ENCODE peak calls at places on chromosomes 4 and X, in six cellular contexts. V is K562, S is vagina, M is H1, Q is HL-60, A is stomach. H is an unnamed sample.

GRCh38 chr4:37737456-37737855 is 51.3 kb upstream of the RELL1 start:
- DNase-seq in M (no peak), A (no peak), V (no peak), S (no peak), Q (no peak), H (no peak)

GRCh38 chr4:159191989-159192388 is 89.1 kb downstream of the RAPGEF2 start:
- DNase-seq in Q (no peak), S (no peak), V (peak), M (no peak), A (no peak), H (no peak)

GRCh38 chr4:57053508-57053907 is 56.7 kb downstream of the IGFBP7 start:
- DNase-seq in S (no peak), A (no peak), M (no peak), Q (no peak), V (no peak), H (no peak)

GRCh38 chr4:7876096-7876993 is 63.3 kb downstream of the AFAP1 start:
- DNase-seq in M (no peak), S (no peak), A (no peak), V (no peak), Q (no peak), H (peak)

GRCh38 chrX:103017542-103017941 is 46.4 kb downstream of the BEX1 start:
- DNase-seq in A (no peak), V (no peak), Q (no peak), M (no peak), S (no peak), H (no peak)

GRCh38 chr4:98484031-98484430 is 174.4 kb downstream of the TSPAN5 start:
- DNase-seq in S (no peak), V (no peak), M (no peak), Q (no peak), A (no peak), H (no peak)

GRCh38 chr4:88320780-88321373 is 36.5 kb upstream of the PPM1K start:
- DNase-seq in V (no peak), A (peak), Q (peak), S (no peak), M (peak), H (no peak)

GRCh38 chr4:135833529-135833928 is 1631.9 kb upstream of the PABPC4L start:
- DNase-seq in V (no peak), A (no peak), Q (no peak), S (no peak), M (no peak), H (no peak)

GRCh38 chr4:144355809-144356757 is 215.6 kb upstream of the GYPA start:
- DNase-seq in V (no peak), A (no peak), M (no peak), S (no peak), Q (peak), H (no peak)

GRCh38 chr4:148093065-148093464 is 349.1 kb downstream of the NR3C2 start:
- DNase-seq in Q (no peak), A (no peak), V (no peak), S (no peak), M (no peak), H (no peak)

GRCh38 chrX:46575991-46576392 is 2.4 kb downstream of the CHST7 start:
- DNase-seq in A (no peak), V (no peak), Q (no peak), M (no peak), S (no peak), H (peak)

GRCh38 chr4:87524456-87524855 is 4.7 kb downstream of the SPARCL1 start:
- DNase-seq in V (no peak), S (no peak), M (no peak), A (no peak), Q (no peak), H (no peak)

GRCh38 chr4:134045411-134045810 is 156.2 kb downstream of the PABPC4L start:
- DNase-seq in A (no peak), S (no peak), V (no peak), Q (no peak), M (no peak), H (no peak)

GRCh38 chr4:17336524-17336941 is 175.4 kb downstream of the QDPR start:
- DNase-seq in S (no peak), A (no peak), M (no peak), V (no peak), Q (no peak), H (peak)

GRCh38 chr4:169226565-169226964 is 44.2 kb downstream of the SH3RF1 start:
- DNase-seq in Q (no peak), V (no peak), A (no peak), S (no peak), M (no peak), H (no peak)

GRCh38 chrX:55026143-55026542 is 4.6 kb downstream of the ALAS2 start:
- DNase-seq in V (no peak), S (no peak), M (no peak), Q (no peak), A (no peak), H (no peak)

GRCh38 chr4:111712093-111712677 is 433.1 kb upstream of the FAM241A start:
- DNase-seq in M (no peak), V (no peak), A (no peak), S (no peak), Q (no peak), H (no peak)

GRCh38 chrX:132623307-132623706 is 134.5 kb upstream of the MBNL3 start:
- DNase-seq in V (no peak), A (no peak), M (no peak), S (no peak), Q (no peak), H (no peak)

GRCh38 chr4:120071192-120071795 is 4.6 kb upstream of the MAD2L1 start:
- DNase-seq in V (peak), S (no peak), M (no peak), A (no peak), Q (no peak), H (no peak)

GRCh38 chrX:148416931-148417330 is 83.5 kb upstream of the AFF2 start:
- DNase-seq in M (no peak), Q (no peak), V (no peak), A (no peak), S (no peak), H (no peak)

GRCh38 chr4:7295917-7296660 is 103.8 kb downstream of the SORCS2 start:
- DNase-seq in Q (no peak), M (peak), S (no peak), V (peak), A (no peak), H (no peak)

GRCh38 chr4:175035907-175036306 is 117.7 kb downstream of the ADAM29 start:
- DNase-seq in V (no peak), Q (no peak), A (no peak), M (no peak), S (no peak), H (no peak)

GRCh38 chrX:120453985-120454384 is 15.1 kb downstream of the LAMP2 start:
- DNase-seq in S (no peak), A (no peak), M (no peak), V (no peak), Q (no peak), H (no peak)

GRCh38 chr4:187209921-187210613 is 486.4 kb upstream of the FAT1 start:
- DNase-seq in A (no peak), V (no peak), S (no peak), M (no peak), Q (no peak), H (no peak)

GRCh38 chr4:25970691-25971427 is 56.8 kb downstream of the SMIM20 start:
- DNase-seq in M (no peak), V (no peak), S (no peak), Q (no peak), A (no peak), H (no peak)

GRCh38 chrX:16786791-16787735 is 797 bp downstream of the TXLNG start:
- DNase-seq in V (peak), S (no peak), Q (no peak), M (peak), A (no peak), H (peak)

GRCh38 chr4:160299608-160300007 is 1196.7 kb downstream of the RAPGEF2 start:
- DNase-seq in Q (no peak), S (no peak), V (no peak), M (no peak), A (no peak), H (no peak)

GRCh38 chr4:76457885-76458284 is 22.9 kb downstream of the SHROOM3 start:
- DNase-seq in A (no peak), M (no peak), S (no peak), V (no peak), Q (no peak), H (no peak)

GRCh38 chrX:136866337-136867095 is 14.0 kb downstream of the RBMX start:
- DNase-seq in M (no peak), A (no peak), V (no peak), Q (no peak), S (no peak), H (no peak)

GRCh38 chr4:182344968-182345367 is 101.8 kb downstream of the TENM3 start:
- DNase-seq in Q (no peak), A (no peak), S (no peak), V (no peak), M (no peak), H (no peak)

GRCh38 chrX:12269484-12269883 is 131.2 kb downstream of the FRMPD4 start:
- DNase-seq in A (no peak), V (no peak), S (no peak), M (no peak), Q (no peak), H (no peak)

GRCh38 chr4:187416236-187416635 is 579.3 kb upstream of the ZFP42 start:
- DNase-seq in A (no peak), S (no peak), M (no peak), V (no peak), Q (no peak), H (no peak)

GRCh38 chrX:88560673-88561330 is 186.2 kb upstream of the CPXCR1 start:
- DNase-seq in M (no peak), A (no peak), S (no peak), Q (no peak), V (no peak), H (no peak)

GRCh38 chr4:127829014-127829413 is 46.9 kb downstream of the HSPA4L start:
- DNase-seq in V (no peak), S (no peak), M (no peak), A (no peak), Q (no peak), H (no peak)

GRCh38 chr4:2075171-2075986 is 16.3 kb downstream of the NAT8L start:
- DNase-seq in M (no peak), A (no peak), Q (no peak), S (no peak), V (no peak), H (peak)

GRCh38 chr4:3226467-3226866 is 22.5 kb upstream of the MSANTD1 start:
- DNase-seq in M (no peak), S (no peak), V (no peak), A (peak), Q (no peak), H (no peak)

GRCh38 chrX:97311066-97311778 is 427.5 kb downstream of the RPA4 start:
- DNase-seq in S (no peak), Q (no peak), A (no peak), M (no peak), V (no peak), H (no peak)
- H3K4me3 ChIP-seq in S (no peak), Q (no peak), A (no peak), M (peak), V (no peak), H (no peak)

GRCh38 chr4:40592034-40592433 is 37.6 kb downstream of the RBM47 start:
- DNase-seq in Q (no peak), V (no peak), S (no peak), M (no peak), A (no peak), H (no peak)
- H3K27ac ChIP-seq in Q (no peak), V (no peak), S (no peak), M (no peak), A (no peak), H (no peak)

GRCh38 chr4:72031868-72032619 is at the start of gene NPFFR2:
- DNase-seq in S (no peak), M (peak), V (no peak), A (no peak), Q (no peak), H (no peak)
- TF ChIP-seq POLR2AphosphoS5 in S (no peak), M (no peak), V (no peak), A (no peak), Q (no peak), H (no peak)

GRCh38 chr4:44448548-44449443 is at the start of gene KCTD8:
- DNase-seq in Q (peak), S (no peak), V (peak), A (peak), M (peak), H (peak)
- H3K4me3 ChIP-seq in Q (peak), S (peak), V (no peak), A (peak), M (peak), H (peak)

H was measured in sigmoid colon.